ENCODE peak calls at places on chromosomes 11 and 22, in four cellular contexts. J is breast epithelium, O is tibial nerve, Y is cardiac muscle cell. L is an unnamed sample.
A peak's percentile ranks its signal among the peaks of the same experiment; 100 is the strongest.

GRCh38 chr11:21514298-21514697 is 678.6 kb upstream of the ANO5 start:
- DNase-seq in O (no peak), Y (no peak), J (no peak), L (peak; percentile 17)

GRCh38 chr11:3722100-3722499 is 50.9 kb upstream of the CHRNA10 start:
- DNase-seq in O (no peak), J (no peak), Y (no peak), L (no peak)

GRCh38 chr22:24761888-24762675 is 12.4 kb downstream of the PIWIL3 start:
- DNase-seq in O (no peak), Y (peak; percentile 81), J (no peak), L (no peak)

GRCh38 chr11:102589047-102589459 is 36.1 kb downstream of the MMP20 start:
- DNase-seq in Y (no peak), J (no peak), O (no peak), L (no peak)

GRCh38 chr11:34451053-34451452 is 12.3 kb downstream of the CAT start:
- DNase-seq in J (no peak), O (no peak), Y (no peak), L (no peak)

GRCh38 chr11:30533445-30533947 is 52.7 kb downstream of the MPPED2 start:
- DNase-seq in J (no peak), O (no peak), Y (no peak), L (no peak)

GRCh38 chr11:11821899-11822298 is 19.9 kb upstream of the USP47 start:
- DNase-seq in O (no peak), Y (no peak), J (no peak), L (no peak)

GRCh38 chr11:111419641-111420327 is 40.7 kb upstream of the POU2AF1 start:
- DNase-seq in J (peak; percentile 91), Y (no peak), O (no peak), L (no peak)

GRCh38 chr11:75627879-75628668 is 40.8 kb downstream of the MAP6 start:
- DNase-seq in Y (peak; percentile 42), J (no peak), O (no peak), L (no peak)

GRCh38 chr11:199004-199581 is 6.2 kb downstream of the SCGB1C1 start:
- DNase-seq in J (no peak), Y (no peak), O (no peak), L (no peak)

GRCh38 chr11:100788561-100788960 is 101.5 kb downstream of the ARHGAP42 start:
- DNase-seq in Y (no peak), J (no peak), O (no peak), L (no peak)

DNA sequence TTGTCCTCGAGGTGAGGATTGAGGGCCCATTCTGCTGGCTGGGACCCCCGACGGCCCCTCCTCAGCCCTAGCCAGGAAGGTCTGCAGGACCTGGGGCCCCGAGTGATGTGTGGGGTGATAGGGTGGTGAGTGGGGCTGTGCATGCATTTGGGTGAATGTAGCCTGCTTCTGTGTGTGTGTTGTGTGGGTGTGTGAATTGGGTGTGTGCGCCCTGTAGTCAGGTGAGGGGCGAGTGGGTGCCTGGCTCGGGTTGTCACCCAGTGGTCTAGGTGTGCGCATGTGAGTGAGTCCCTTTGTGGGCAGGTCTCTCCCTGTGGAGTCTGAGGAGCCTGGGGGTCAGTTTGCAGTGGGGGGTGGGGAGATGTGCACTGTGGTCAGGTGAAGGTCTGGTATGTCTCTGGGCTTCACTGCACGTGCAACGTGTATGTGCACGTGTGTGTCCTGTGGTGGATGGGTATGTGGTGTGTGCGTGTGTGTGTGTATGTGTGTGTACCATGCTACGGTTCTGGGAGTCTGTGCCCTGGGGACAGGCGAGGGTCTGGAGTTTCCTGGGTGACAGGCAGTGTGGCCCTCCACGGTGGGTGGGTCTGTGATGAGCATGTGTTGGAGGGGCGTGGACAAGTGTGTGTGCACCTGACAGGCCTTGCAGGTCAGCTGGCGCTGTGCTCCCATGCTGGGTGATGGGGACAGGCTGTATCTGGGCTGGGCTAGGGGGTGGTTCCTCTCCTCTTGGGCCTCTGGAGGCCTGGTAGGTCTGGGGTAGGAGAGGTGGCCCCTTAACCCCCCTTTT is 1.0 kb downstream of the TMEM151A start:
- DNase-seq in J (no peak), O (no peak), Y (no peak), L (no peak)
- H3K4me3 ChIP-seq in J (no peak overlapping the region), O (no peak overlapping the region), Y (no peak overlapping the region), L (peak overlapping the region; percentile 57)

GRCh38 chr11:68136866-68137265 is 15.7 kb upstream of the CHKA start:
- DNase-seq in O (no peak), Y (no peak), J (no peak), L (no peak)
- H3K4me1 ChIP-seq in O (peaks cover 21% of the 10 kb centered on the region), Y (peaks cover 14% of the 10 kb centered on the region), J (peaks cover 21% of the 10 kb centered on the region), L (no peaks in the 10 kb centered on the region)

DNA sequence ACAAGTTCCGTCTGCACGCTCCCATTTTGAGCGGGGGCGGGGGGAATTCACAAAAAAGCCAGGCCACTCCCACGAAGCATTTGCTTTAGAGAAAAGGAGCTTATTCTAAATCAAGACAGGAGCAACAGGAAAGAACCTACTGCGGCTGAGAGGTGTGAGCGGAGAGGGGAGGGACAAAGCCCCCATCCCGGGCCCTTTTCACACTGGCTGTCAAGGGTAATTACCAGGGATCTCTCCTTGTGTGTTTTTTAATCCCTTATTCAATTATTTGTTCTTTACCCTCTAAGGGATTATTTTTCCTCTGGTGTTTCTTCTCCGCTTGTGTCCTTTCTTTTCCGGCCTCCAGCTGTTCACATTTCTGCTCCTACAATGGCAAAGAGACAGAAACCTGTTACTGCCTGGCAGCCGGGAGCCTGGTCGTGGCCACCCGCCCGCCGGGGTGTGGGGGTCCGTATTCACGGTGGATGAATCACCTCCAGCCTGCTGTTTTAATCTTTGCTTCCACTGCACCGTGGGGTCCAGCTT is 61.5 kb upstream of the FADD start:
- DNase-seq in Y (no peak), O (no peak), J (no peak), L (peak; percentile 95)
- H3K27ac ChIP-seq in Y (no peak overlapping the region), O (no peak overlapping the region), J (peak overlapping the region; percentile 61), L (peak overlapping the region; percentile 69)

DNA sequence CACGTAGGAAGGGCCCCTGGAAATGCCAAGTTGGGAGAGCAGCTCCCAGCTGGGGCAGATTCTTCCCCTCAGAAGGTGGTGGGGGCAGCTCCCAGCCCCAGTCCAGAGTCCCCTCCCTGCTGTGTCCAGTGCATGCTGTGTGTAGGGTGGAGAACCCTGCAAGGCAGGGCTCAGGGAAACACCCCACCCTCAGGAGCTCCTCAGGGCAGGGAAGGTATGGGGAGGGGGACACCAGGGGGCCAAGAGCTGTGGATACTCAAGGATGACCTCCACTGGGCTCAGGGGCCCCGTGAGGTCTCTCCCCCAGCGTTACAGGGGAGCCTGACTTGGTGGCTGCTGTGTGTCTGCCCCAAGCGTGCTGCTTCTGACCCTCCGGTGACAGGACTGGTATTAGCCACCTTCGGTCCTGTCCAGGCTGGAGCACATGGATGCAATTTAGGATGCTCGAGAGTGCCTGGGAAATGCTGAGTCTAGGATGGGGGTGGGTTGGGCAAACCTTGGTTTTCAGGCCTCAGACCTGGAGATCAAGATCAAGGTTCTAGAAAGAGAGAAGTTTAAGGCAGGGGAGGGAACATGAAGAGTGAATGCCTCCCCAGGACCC is 16.1 kb upstream of the CABP7 start:
- DNase-seq in O (no peak), J (no peak), Y (no peak), L (no peak)
- H3K4me3 ChIP-seq in O (no peak overlapping the region), J (no peak overlapping the region), Y (no peak overlapping the region), L (no peak overlapping the region)

L was measured in A673.